ENCODE peak calls at places on chromosomes 2 and 18, in four cellular contexts. C is adrenal gland, Y is AG04449, N is omental fat pad. B is an unnamed sample.

GRCh38 chr2:147182260-147182659 is 662.6 kb upstream of the ACVR2A start:
- DNase-seq in N (no peak), C (no peak), Y (no peak), B (no peak)

GRCh38 chr2:216877085-216877484 is 17.2 kb upstream of the TNP1 start:
- DNase-seq in Y (no peak), N (no peak), C (no peak), B (no peak)

GRCh38 chr18:75358928-75359327 is 68.6 kb downstream of the SMIM21 start:
- DNase-seq in Y (no peak), N (no peak), C (peak), B (no peak)

GRCh38 chr2:26913599-26914285 is 56.7 kb upstream of the MAPRE3 start:
- DNase-seq in Y (peak), N (no peak), C (no peak), B (no peak)

GRCh38 chr2:124241-124880 is 78.1 kb upstream of the FAM110C start:
- DNase-seq in C (no peak), N (no peak), Y (no peak), B (no peak)

GRCh38 chr18:11327656-11328055 is 178.3 kb upstream of the PIEZO2 start:
- DNase-seq in Y (no peak), C (no peak), N (no peak), B (no peak)

GRCh38 chr18:45556217-45556616 is 59.1 kb upstream of the SLC14A2 start:
- DNase-seq in C (no peak), N (no peak), Y (no peak), B (no peak)

GRCh38 chr2:9663008-9663879 is 32.4 kb upstream of the YWHAQ start:
- DNase-seq in N (no peak), C (no peak), Y (no peak), B (no peak)

GRCh38 chr2:19866741-19867140 is 35.0 kb downstream of the TTC32 start:
- DNase-seq in Y (no peak), C (no peak), N (no peak), B (no peak)

GRCh38 chr2:61210332-61210981 is 48.5 kb downstream of the C2orf74 start:
- DNase-seq in Y (peak), N (no peak), C (no peak), B (peak)

DNA sequence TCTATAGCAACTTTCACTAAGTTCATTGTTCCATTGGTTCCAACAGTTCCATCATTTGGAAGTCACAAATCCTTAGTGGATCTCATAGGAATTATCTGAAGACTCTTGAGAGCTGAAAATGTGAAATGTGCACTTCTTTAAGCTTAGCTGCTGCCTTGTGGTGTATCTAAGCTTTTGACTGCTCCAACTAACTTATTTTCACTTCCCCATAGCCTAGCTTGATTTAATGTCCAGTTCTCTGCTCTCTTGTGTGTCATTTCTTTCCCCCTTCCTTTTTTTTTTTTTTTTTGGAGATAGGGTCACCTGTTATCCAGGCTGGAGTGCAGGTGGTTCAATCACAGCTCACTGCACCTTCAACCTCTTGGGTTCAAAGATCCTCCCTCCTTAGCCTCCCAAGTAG is 34.9 kb upstream of the CD302 start:
- DNase-seq in Y (no peak), C (no peak), N (no peak), B (no peak)
- TF ChIP-seq CTCF in Y (no peak), C (no peak), N (no peak), B (no peak)

DNA sequence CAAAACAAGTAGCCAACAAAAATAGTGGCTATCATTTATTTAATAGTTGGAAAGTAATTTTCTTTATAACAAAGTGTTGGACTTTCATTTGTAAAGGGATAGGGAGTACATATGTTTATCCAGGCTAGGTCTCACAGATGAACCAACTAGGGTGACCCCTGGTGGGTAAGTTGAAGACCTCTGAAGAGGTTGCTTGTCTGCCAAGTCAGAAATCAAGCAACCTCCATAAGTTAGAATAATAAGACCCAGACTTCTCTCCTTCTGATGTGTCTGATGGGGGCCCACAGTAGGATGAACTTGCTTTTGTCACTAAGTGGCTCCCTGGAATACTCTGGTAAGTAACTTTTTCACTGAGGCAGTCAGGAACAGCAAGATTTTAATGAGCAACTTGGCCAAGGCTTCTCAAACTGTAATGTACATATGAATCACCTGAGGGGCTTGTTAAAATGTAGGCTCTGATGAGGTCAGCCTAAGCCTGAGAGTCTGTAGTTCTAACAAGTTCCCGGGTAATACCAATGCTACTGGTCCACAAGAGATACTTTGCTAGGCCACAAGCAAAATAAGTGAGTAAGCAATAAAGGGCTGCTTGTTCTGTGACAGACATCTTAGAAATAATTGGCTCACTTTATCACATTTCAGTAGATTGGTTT is 319.6 kb downstream of the PIK3C3 start:
- DNase-seq in C (no peak), Y (no peak), N (no peak), B (no peak)
- TF ChIP-seq CTCF in C (no peak), Y (peak), N (no peak), B (no peak)

GRCh38 chr2:226813148-226813701 is 13.6 kb upstream of the IRS1 start:
- DNase-seq in Y (no peak), N (no peak), C (no peak), B (no peak)
- TF ChIP-seq CTCF in Y (peak), N (no peak), C (no peak), B (peak)

DNA sequence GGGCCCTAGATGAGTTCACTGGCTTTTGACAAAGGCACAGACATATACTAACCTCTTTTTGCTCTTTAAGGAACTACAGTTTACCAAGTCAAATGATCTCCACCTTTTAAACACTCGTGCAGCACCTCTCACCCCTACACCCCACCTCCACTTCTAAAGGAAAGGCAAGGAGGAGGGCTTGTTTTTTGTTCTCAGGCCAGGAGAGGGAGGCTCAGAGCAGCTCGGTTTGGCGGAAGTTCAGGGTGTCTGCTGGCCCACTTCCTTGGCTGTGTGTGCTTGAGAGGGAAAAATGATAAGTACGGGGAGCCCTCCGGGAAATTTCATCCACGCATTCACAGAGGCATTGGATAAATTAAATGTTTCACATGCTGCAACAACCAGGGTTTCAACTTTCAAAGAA is 667.9 kb downstream of the BCL11A start:
- DNase-seq in Y (no peak), N (no peak), C (no peak), B (no peak)
- TF ChIP-seq CTCF in Y (no peak), N (no peak), C (no peak), B (no peak)

GRCh38 chr2:40497251-40497859 is 45.5 kb upstream of the SLC8A1 start:
- DNase-seq in Y (no peak), C (no peak), N (no peak), B (no peak)
- TF ChIP-seq CTCF in Y (no peak), C (no peak), N (no peak), B (no peak)

GRCh38 chr2:236623816-236624215 is 54.2 kb downstream of the ACKR3 start:
- DNase-seq in C (no peak), N (no peak), Y (no peak), B (no peak)
- TF ChIP-seq CTCF in C (no peak), N (no peak), Y (no peak), B (no peak)

GRCh38 chr2:42921721-42922120 is 129.3 kb upstream of the HAAO start:
- DNase-seq in N (peak), Y (no peak), C (no peak), B (no peak)

GRCh38 chr2:42921162-42921550 is 128.8 kb upstream of the HAAO start:
- DNase-seq in C (no peak), Y (no peak), N (no peak), B (no peak)

GRCh38 chr2:42922790-42923631 is 130.6 kb upstream of the HAAO start:
- DNase-seq in Y (peak), C (no peak), N (peak), B (peak)

GRCh38 chr2:42923632-42924425 is 131.4 kb upstream of the HAAO start:
- DNase-seq in C (no peak), N (peak), Y (no peak), B (no peak)

DNA sequence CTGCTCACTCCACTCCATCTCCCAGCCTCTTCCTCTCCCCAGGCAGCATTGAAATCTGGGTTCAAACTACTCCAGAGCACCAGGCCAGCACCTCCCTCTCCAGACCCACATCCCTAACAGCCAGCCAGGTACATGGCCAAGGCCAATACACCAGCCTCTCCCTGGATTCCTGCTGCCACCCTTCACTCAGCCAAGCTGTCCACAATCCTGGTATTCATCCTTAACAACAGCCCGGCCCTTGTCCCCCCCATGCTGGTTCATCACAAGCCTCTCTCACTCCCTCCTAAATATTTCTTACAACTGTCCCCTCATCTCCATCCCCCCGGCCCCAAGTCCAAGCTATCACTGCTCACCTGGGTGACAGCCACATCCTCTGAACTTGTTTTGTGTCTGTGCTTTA is 129.9 kb upstream of the HAAO start:
- DNase-seq in C (no peak), N (peak), Y (no peak), B (no peak)
- TF ChIP-seq CTCF in C (no peak), N (no peak), Y (no peak), B (no peak)

GRCh38 chr2:60149151-60149550 is 404.3 kb downstream of the BCL11A start:
- DNase-seq in Y (no peak), N (no peak), C (no peak), B (no peak)

GRCh38 chr2:60157283-60157682 is 396.2 kb downstream of the BCL11A start:
- DNase-seq in Y (no peak), N (no peak), C (no peak), B (no peak)

GRCh38 chr2:60148717-60149116 is 404.7 kb downstream of the BCL11A start:
- DNase-seq in C (no peak), Y (no peak), N (no peak), B (no peak)

GRCh38 chr2:60158262-60158661 is 395.2 kb downstream of the BCL11A start:
- DNase-seq in C (no peak), Y (no peak), N (no peak), B (no peak)

DNA sequence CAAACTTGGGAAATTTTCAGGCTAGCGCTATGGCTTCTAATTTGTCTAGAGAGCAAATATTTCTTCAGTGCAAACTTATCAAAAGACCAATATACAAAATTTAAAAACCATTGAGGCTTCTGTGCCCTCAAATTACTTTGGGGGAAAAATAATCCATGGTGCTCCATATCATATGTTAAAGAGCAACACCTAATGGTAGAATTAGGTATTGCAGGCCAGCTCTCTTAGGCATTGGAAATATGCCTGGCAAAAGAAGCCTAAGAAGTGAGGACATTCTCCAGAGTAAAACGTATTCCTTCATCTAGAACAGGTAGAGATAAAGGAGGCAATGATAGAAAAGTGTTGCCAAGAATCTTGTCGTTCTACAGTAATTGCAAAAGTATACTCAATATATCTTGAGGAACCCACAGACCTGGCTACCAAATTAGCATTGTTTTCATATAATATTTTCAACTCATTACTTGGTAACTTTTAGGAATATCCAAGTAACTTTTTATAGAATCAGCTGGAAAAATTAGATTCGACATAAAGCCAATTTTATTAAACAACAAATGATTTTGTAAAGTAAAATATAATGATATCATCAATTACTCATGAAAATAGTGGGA is 401.1 kb downstream of the BCL11A start:
- DNase-seq in N (no peak), Y (no peak), C (no peak), B (no peak)
- TF ChIP-seq CTCF in N (no peak), Y (peak), C (peak), B (peak)